ENCODE peak calls at places on chromosomes 13 and 19, in nine cellular contexts. One of them, this sample, is unnamed.

GRCh38 chr19:12331211-12331941 is 2.1 kb downstream of the ZNF563 start:
- DNase-seq in tibial artery: no peak
- DNase-seq in GM12865: peak; percentile 84
- DNase-seq in cardiac muscle cell: peak; percentile 5
- DNase-seq in choroid plexus epithelial cell: no peak
- DNase-seq in adrenal gland: no peak
- DNase-seq in lower lobe of right lung: no peak
- DNase-seq in tibial nerve: no peak
- DNase-seq in mucosa of descending colon: no peak
- DNase-seq in this sample: peak; percentile 66

GRCh38 chr13:25901460-25902376 is 150.1 kb downstream of the SHISA2 start:
- DNase-seq in tibial artery: no peak
- DNase-seq in GM12865: peak; percentile 78
- DNase-seq in cardiac muscle cell: no peak
- DNase-seq in choroid plexus epithelial cell: peak; percentile 96
- DNase-seq in adrenal gland: no peak
- DNase-seq in lower lobe of right lung: no peak
- DNase-seq in tibial nerve: no peak
- DNase-seq in mucosa of descending colon: no peak
- DNase-seq in this sample: peak; percentile 67

GRCh38 chr19:58386166-58386575 is 898 bp upstream of the RPS5 start:
- DNase-seq in tibial artery: no peak
- DNase-seq in GM12865: no peak
- DNase-seq in cardiac muscle cell: no peak
- DNase-seq in choroid plexus epithelial cell: no peak
- DNase-seq in adrenal gland: no peak
- DNase-seq in lower lobe of right lung: no peak
- DNase-seq in tibial nerve: no peak
- DNase-seq in mucosa of descending colon: no peak
- DNase-seq in this sample: no peak

GRCh38 chr13:72864142-72865035 is 82.5 kb downstream of the PIBF1 start:
- DNase-seq in tibial artery: no peak
- DNase-seq in GM12865: peak; percentile 73
- DNase-seq in cardiac muscle cell: no peak
- DNase-seq in choroid plexus epithelial cell: peak; percentile 22
- DNase-seq in adrenal gland: no peak
- DNase-seq in lower lobe of right lung: no peak
- DNase-seq in tibial nerve: no peak
- DNase-seq in mucosa of descending colon: no peak
- DNase-seq in this sample: peak; percentile 10

GRCh38 chr13:80556291-80556690 is 215.4 kb upstream of the SPRY2 start:
- DNase-seq in tibial artery: no peak
- DNase-seq in GM12865: no peak
- DNase-seq in cardiac muscle cell: no peak
- DNase-seq in choroid plexus epithelial cell: peak; percentile 53
- DNase-seq in adrenal gland: no peak
- DNase-seq in lower lobe of right lung: no peak
- DNase-seq in tibial nerve: no peak
- DNase-seq in mucosa of descending colon: no peak
- DNase-seq in this sample: no peak

GRCh38 chr13:99008577-99008976 is 30.7 kb upstream of the DOCK9 start:
- DNase-seq in tibial artery: no peak
- DNase-seq in GM12865: no peak
- DNase-seq in cardiac muscle cell: no peak
- DNase-seq in choroid plexus epithelial cell: no peak
- DNase-seq in adrenal gland: no peak
- DNase-seq in lower lobe of right lung: no peak
- DNase-seq in tibial nerve: no peak
- DNase-seq in mucosa of descending colon: peak; percentile 9
- DNase-seq in this sample: no peak

GRCh38 chr19:52351512-52351911 is 15.5 kb downstream of the ZNF610 start:
- DNase-seq in tibial artery: no peak
- DNase-seq in GM12865: no peak
- DNase-seq in cardiac muscle cell: peak; percentile 43
- DNase-seq in choroid plexus epithelial cell: no peak
- DNase-seq in adrenal gland: no peak
- DNase-seq in lower lobe of right lung: no peak
- DNase-seq in tibial nerve: no peak
- DNase-seq in mucosa of descending colon: no peak
- DNase-seq in this sample: no peak

GRCh38 chr13:101424381-101425155 is 8.3 kb upstream of the NALCN start:
- DNase-seq in tibial artery: no peak
- DNase-seq in GM12865: no peak
- DNase-seq in cardiac muscle cell: no peak
- DNase-seq in choroid plexus epithelial cell: peak; percentile 30
- DNase-seq in adrenal gland: no peak
- DNase-seq in lower lobe of right lung: no peak
- DNase-seq in tibial nerve: no peak
- DNase-seq in mucosa of descending colon: no peak
- DNase-seq in this sample: no peak

GRCh38 chr19:3610745-3611717 is 4.4 kb upstream of the TBXA2R start:
- DNase-seq in tibial artery: no peak
- DNase-seq in GM12865: no peak
- DNase-seq in cardiac muscle cell: no peak
- DNase-seq in choroid plexus epithelial cell: no peak
- DNase-seq in adrenal gland: no peak
- DNase-seq in lower lobe of right lung: no peak
- DNase-seq in tibial nerve: no peak
- DNase-seq in mucosa of descending colon: no peak
- DNase-seq in this sample: no peak

GRCh38 chr13:80824231-80824630 is 483.3 kb upstream of the SPRY2 start:
- DNase-seq in tibial artery: no peak
- DNase-seq in GM12865: no peak
- DNase-seq in cardiac muscle cell: no peak
- DNase-seq in choroid plexus epithelial cell: peak; percentile 70
- DNase-seq in adrenal gland: no peak
- DNase-seq in lower lobe of right lung: no peak
- DNase-seq in tibial nerve: peak; percentile 50
- DNase-seq in mucosa of descending colon: no peak
- DNase-seq in this sample: no peak

GRCh38 chr13:79973533-79973963 is 367.4 kb downstream of the SPRY2 start:
- DNase-seq in tibial artery: no peak
- DNase-seq in GM12865: peak; percentile 43
- DNase-seq in cardiac muscle cell: no peak
- DNase-seq in choroid plexus epithelial cell: peak; percentile 23
- DNase-seq in adrenal gland: no peak
- DNase-seq in lower lobe of right lung: no peak
- DNase-seq in tibial nerve: no peak
- DNase-seq in mucosa of descending colon: peak; percentile 8
- DNase-seq in this sample: no peak

GRCh38 chr13:110511509-110512181 is 49.9 kb downstream of the RAB20 start:
- DNase-seq in tibial artery: peak; percentile 64
- DNase-seq in GM12865: no peak
- DNase-seq in cardiac muscle cell: no peak
- DNase-seq in choroid plexus epithelial cell: no peak
- DNase-seq in adrenal gland: no peak
- DNase-seq in lower lobe of right lung: no peak
- DNase-seq in tibial nerve: no peak
- DNase-seq in mucosa of descending colon: no peak
- DNase-seq in this sample: no peak

GRCh38 chr13:34035178-34035577 is 217.2 kb downstream of the RFC3 start:
- DNase-seq in tibial artery: no peak
- DNase-seq in GM12865: no peak
- DNase-seq in cardiac muscle cell: no peak
- DNase-seq in choroid plexus epithelial cell: no peak
- DNase-seq in adrenal gland: no peak
- DNase-seq in lower lobe of right lung: no peak
- DNase-seq in tibial nerve: no peak
- DNase-seq in mucosa of descending colon: no peak
- DNase-seq in this sample: no peak

GRCh38 chr13:90205911-90206310 is 1141.6 kb upstream of the MIR17HG start:
- DNase-seq in tibial artery: no peak
- DNase-seq in GM12865: no peak
- DNase-seq in cardiac muscle cell: no peak
- DNase-seq in choroid plexus epithelial cell: no peak
- DNase-seq in adrenal gland: no peak
- DNase-seq in lower lobe of right lung: no peak
- DNase-seq in tibial nerve: no peak
- DNase-seq in mucosa of descending colon: no peak
- DNase-seq in this sample: no peak

GRCh38 chr13:66069570-66069969 is 1160.6 kb downstream of the PCDH9 start:
- DNase-seq in tibial artery: no peak
- DNase-seq in GM12865: no peak
- DNase-seq in cardiac muscle cell: peak; percentile 2
- DNase-seq in choroid plexus epithelial cell: peak; percentile 1
- DNase-seq in adrenal gland: no peak
- DNase-seq in lower lobe of right lung: no peak
- DNase-seq in tibial nerve: no peak
- DNase-seq in mucosa of descending colon: no peak
- DNase-seq in this sample: no peak

GRCh38 chr19:11265177-11265784 is 3.0 kb upstream of the DOCK6 start:
- DNase-seq in tibial artery: no peak
- DNase-seq in GM12865: no peak
- DNase-seq in cardiac muscle cell: no peak
- DNase-seq in choroid plexus epithelial cell: no peak
- DNase-seq in adrenal gland: no peak
- DNase-seq in lower lobe of right lung: no peak
- DNase-seq in tibial nerve: no peak
- DNase-seq in mucosa of descending colon: peak; percentile 24
- DNase-seq in this sample: no peak

GRCh38 chr19:11265785-11266236 is 3.5 kb upstream of the DOCK6 start:
- DNase-seq in tibial artery: no peak
- DNase-seq in GM12865: no peak
- DNase-seq in cardiac muscle cell: no peak
- DNase-seq in choroid plexus epithelial cell: no peak
- DNase-seq in adrenal gland: no peak
- DNase-seq in lower lobe of right lung: peak; percentile 68
- DNase-seq in tibial nerve: no peak
- DNase-seq in mucosa of descending colon: peak; percentile 97
- DNase-seq in this sample: peak; percentile 91

GRCh38 chr19:11261902-11262839 is at the start of gene DOCK6:
- DNase-seq in tibial artery: no peak
- DNase-seq in GM12865: peak; percentile 45
- DNase-seq in cardiac muscle cell: peak; percentile 49
- DNase-seq in choroid plexus epithelial cell: no peak
- DNase-seq in adrenal gland: no peak
- DNase-seq in lower lobe of right lung: no peak
- DNase-seq in tibial nerve: no peak
- DNase-seq in mucosa of descending colon: peak; percentile 75
- DNase-seq in this sample: peak; percentile 76

GRCh38 chr19:11263726-11264125 is 1.4 kb upstream of the DOCK6 start:
- DNase-seq in tibial artery: no peak
- DNase-seq in GM12865: no peak
- DNase-seq in cardiac muscle cell: no peak
- DNase-seq in choroid plexus epithelial cell: no peak
- DNase-seq in adrenal gland: no peak
- DNase-seq in lower lobe of right lung: no peak
- DNase-seq in tibial nerve: no peak
- DNase-seq in mucosa of descending colon: no peak
- DNase-seq in this sample: no peak

GRCh38 chr19:11264452-11265176 is 2.3 kb upstream of the DOCK6 start:
- DNase-seq in tibial artery: no peak
- DNase-seq in GM12865: peak; percentile 77
- DNase-seq in cardiac muscle cell: no peak
- DNase-seq in choroid plexus epithelial cell: no peak
- DNase-seq in adrenal gland: no peak
- DNase-seq in lower lobe of right lung: peak; percentile 89
- DNase-seq in tibial nerve: no peak
- DNase-seq in mucosa of descending colon: peak; percentile 90
- DNase-seq in this sample: peak; percentile 77
- TF ChIP-seq CTCF in tibial artery: no peak
- TF ChIP-seq CTCF in GM12865: no peak
- TF ChIP-seq CTCF in cardiac muscle cell: no peak
- TF ChIP-seq CTCF in choroid plexus epithelial cell: no peak
- TF ChIP-seq CTCF in adrenal gland: no peak
- TF ChIP-seq CTCF in lower lobe of right lung: no peak
- TF ChIP-seq CTCF in tibial nerve: no peak
- TF ChIP-seq CTCF in mucosa of descending colon: no peak
- TF ChIP-seq CTCF in this sample: no peak

GRCh38 chr13:29428992-29429315 is 166.5 kb downstream of the SLC7A1 start:
- DNase-seq in tibial artery: no peak
- DNase-seq in GM12865: no peak
- DNase-seq in cardiac muscle cell: no peak
- DNase-seq in choroid plexus epithelial cell: no peak
- DNase-seq in adrenal gland: no peak
- DNase-seq in lower lobe of right lung: no peak
- DNase-seq in tibial nerve: no peak
- DNase-seq in mucosa of descending colon: no peak
- DNase-seq in this sample: no peak
- H3K4me3 ChIP-seq in tibial artery: peak overlapping the region; percentile 56
- H3K4me3 ChIP-seq in GM12865: no peak overlapping the region
- H3K4me3 ChIP-seq in cardiac muscle cell: peak overlapping the region; percentile 81
- H3K4me3 ChIP-seq in choroid plexus epithelial cell: no peak overlapping the region
- H3K4me3 ChIP-seq in adrenal gland: no peak overlapping the region
- H3K4me3 ChIP-seq in lower lobe of right lung: peak overlapping the region; percentile 33
- H3K4me3 ChIP-seq in tibial nerve: peak overlapping the region; percentile 4
- H3K4me3 ChIP-seq in mucosa of descending colon: no peak overlapping the region
- H3K4me3 ChIP-seq in this sample: peak overlapping the region; percentile 4

GRCh38 chr13:28819748-28820098 is 416 bp upstream of the MTUS2 start:
- DNase-seq in tibial artery: no peak
- DNase-seq in GM12865: peak; percentile 64
- DNase-seq in cardiac muscle cell: peak; percentile 86
- DNase-seq in choroid plexus epithelial cell: peak; percentile 55
- DNase-seq in adrenal gland: no peak
- DNase-seq in lower lobe of right lung: peak; percentile 59
- DNase-seq in tibial nerve: no peak
- DNase-seq in mucosa of descending colon: peak; percentile 16
- DNase-seq in this sample: peak; percentile 86
- TF ChIP-seq CTCF in tibial artery: peak; percentile 41
- TF ChIP-seq CTCF in GM12865: peak; percentile 49
- TF ChIP-seq CTCF in cardiac muscle cell: no peak
- TF ChIP-seq CTCF in choroid plexus epithelial cell: peak; percentile 28
- TF ChIP-seq CTCF in adrenal gland: no peak
- TF ChIP-seq CTCF in lower lobe of right lung: no peak
- TF ChIP-seq CTCF in tibial nerve: peak; percentile 11
- TF ChIP-seq CTCF in mucosa of descending colon: no peak
- TF ChIP-seq CTCF in this sample: peak; percentile 32

GRCh38 chr19:35459414-35460082 is 11.5 kb downstream of the FFAR2 start:
- DNase-seq in tibial artery: no peak
- DNase-seq in GM12865: no peak
- DNase-seq in cardiac muscle cell: no peak
- DNase-seq in choroid plexus epithelial cell: peak; percentile 74
- DNase-seq in adrenal gland: peak; percentile 74
- DNase-seq in lower lobe of right lung: peak; percentile 56
- DNase-seq in tibial nerve: peak; percentile 27
- DNase-seq in mucosa of descending colon: peak; percentile 55
- DNase-seq in this sample: peak; percentile 61

GRCh38 chr19:35460608-35461007 is 12.6 kb downstream of the FFAR2 start:
- DNase-seq in tibial artery: no peak
- DNase-seq in GM12865: peak; percentile 27
- DNase-seq in cardiac muscle cell: no peak
- DNase-seq in choroid plexus epithelial cell: no peak
- DNase-seq in adrenal gland: no peak
- DNase-seq in lower lobe of right lung: no peak
- DNase-seq in tibial nerve: no peak
- DNase-seq in mucosa of descending colon: no peak
- DNase-seq in this sample: no peak

GRCh38 chr19:35457173-35457572 is 9.1 kb downstream of the FFAR2 start:
- DNase-seq in tibial artery: no peak
- DNase-seq in GM12865: peak; percentile 75
- DNase-seq in cardiac muscle cell: no peak
- DNase-seq in choroid plexus epithelial cell: no peak
- DNase-seq in adrenal gland: no peak
- DNase-seq in lower lobe of right lung: no peak
- DNase-seq in tibial nerve: no peak
- DNase-seq in mucosa of descending colon: no peak
- DNase-seq in this sample: no peak

GRCh38 chr19:35458192-35458591 is 10.1 kb downstream of the FFAR2 start:
- DNase-seq in tibial artery: no peak
- DNase-seq in GM12865: no peak
- DNase-seq in cardiac muscle cell: no peak
- DNase-seq in choroid plexus epithelial cell: no peak
- DNase-seq in adrenal gland: no peak
- DNase-seq in lower lobe of right lung: no peak
- DNase-seq in tibial nerve: no peak
- DNase-seq in mucosa of descending colon: no peak
- DNase-seq in this sample: no peak

GRCh38 chr19:35458821-35459391 is 10.8 kb downstream of the FFAR2 start:
- DNase-seq in tibial artery: no peak
- DNase-seq in GM12865: peak; percentile 61
- DNase-seq in cardiac muscle cell: no peak
- DNase-seq in choroid plexus epithelial cell: no peak
- DNase-seq in adrenal gland: no peak
- DNase-seq in lower lobe of right lung: peak; percentile 49
- DNase-seq in tibial nerve: no peak
- DNase-seq in mucosa of descending colon: peak; percentile 36
- DNase-seq in this sample: peak; percentile 70
- H3K4me3 ChIP-seq in tibial artery: no peak overlapping the region
- H3K4me3 ChIP-seq in GM12865: no peak overlapping the region
- H3K4me3 ChIP-seq in cardiac muscle cell: no peak overlapping the region
- H3K4me3 ChIP-seq in choroid plexus epithelial cell: no peak overlapping the region
- H3K4me3 ChIP-seq in adrenal gland: no peak overlapping the region
- H3K4me3 ChIP-seq in lower lobe of right lung: no peak overlapping the region
- H3K4me3 ChIP-seq in tibial nerve: no peak overlapping the region
- H3K4me3 ChIP-seq in mucosa of descending colon: no peak overlapping the region
- H3K4me3 ChIP-seq in this sample: no peak overlapping the region

This sample was measured in hepatocyte.